ENCODE peak calls at places on chromosomes 12 and 14, in four cellular contexts. One of them, this sample, is unnamed.

GRCh38 chr12:29731556-29731955 is 52.2 kb downstream of the TMTC1 start:
- DNase-seq in WTC11: no peak
- DNase-seq in activated T-cell treated with anti-CD3 and anti-CD28 coated beads for 1 hour: no peak
- DNase-seq in GM04503: no peak
- DNase-seq in this sample: no peak

GRCh38 chr12:26767116-26767515 is 65.9 kb downstream of the ITPR2 start:
- DNase-seq in WTC11: no peak
- DNase-seq in activated T-cell treated with anti-CD3 and anti-CD28 coated beads for 1 hour: no peak
- DNase-seq in GM04503: no peak
- DNase-seq in this sample: no peak

GRCh38 chr12:104044158-104044557 is 5.8 kb downstream of the GLT8D2 start:
- DNase-seq in WTC11: no peak
- DNase-seq in activated T-cell treated with anti-CD3 and anti-CD28 coated beads for 1 hour: no peak
- DNase-seq in GM04503: no peak
- DNase-seq in this sample: no peak

GRCh38 chr14:101808020-101808641 is 46.6 kb downstream of the PPP2R5C start:
- DNase-seq in WTC11: peak
- DNase-seq in activated T-cell treated with anti-CD3 and anti-CD28 coated beads for 1 hour: no peak
- DNase-seq in GM04503: no peak
- DNase-seq in this sample: no peak

GRCh38 chr12:16939871-16940306 is 333.9 kb upstream of the LMO3 start:
- DNase-seq in WTC11: peak
- DNase-seq in activated T-cell treated with anti-CD3 and anti-CD28 coated beads for 1 hour: no peak
- DNase-seq in GM04503: no peak
- DNase-seq in this sample: no peak

GRCh38 chr12:102063066-102063465 is 1.3 kb upstream of the WASHC3 start:
- DNase-seq in WTC11: no peak
- DNase-seq in activated T-cell treated with anti-CD3 and anti-CD28 coated beads for 1 hour: no peak
- DNase-seq in GM04503: no peak
- DNase-seq in this sample: no peak

GRCh38 chr14:89973234-89973823 is 17.6 kb downstream of the TDP1 start:
- DNase-seq in WTC11: peak
- DNase-seq in activated T-cell treated with anti-CD3 and anti-CD28 coated beads for 1 hour: peak
- DNase-seq in GM04503: no peak
- DNase-seq in this sample: no peak

GRCh38 chr14:34372766-34373165 is 89.3 kb downstream of the SPTSSA start:
- DNase-seq in WTC11: no peak
- DNase-seq in activated T-cell treated with anti-CD3 and anti-CD28 coated beads for 1 hour: no peak
- DNase-seq in GM04503: no peak
- DNase-seq in this sample: no peak

GRCh38 chr12:106035421-106035820 is 103.3 kb downstream of the NUAK1 start:
- DNase-seq in WTC11: no peak
- DNase-seq in activated T-cell treated with anti-CD3 and anti-CD28 coated beads for 1 hour: no peak
- DNase-seq in GM04503: no peak
- DNase-seq in this sample: no peak

GRCh38 chr12:49973361-49973830 is 649 bp downstream of the AQP6 start:
- DNase-seq in WTC11: no peak
- DNase-seq in activated T-cell treated with anti-CD3 and anti-CD28 coated beads for 1 hour: no peak
- DNase-seq in GM04503: no peak
- DNase-seq in this sample: no peak

GRCh38 chr12:121933522-121934317 is 15.3 kb downstream of the CFAP251 start:
- DNase-seq in WTC11: peak
- DNase-seq in activated T-cell treated with anti-CD3 and anti-CD28 coated beads for 1 hour: no peak
- DNase-seq in GM04503: no peak
- DNase-seq in this sample: no peak

GRCh38 chr12:107894589-107894988 is 120.1 kb downstream of the ASCL4 start:
- DNase-seq in WTC11: no peak
- DNase-seq in activated T-cell treated with anti-CD3 and anti-CD28 coated beads for 1 hour: no peak
- DNase-seq in GM04503: no peak
- DNase-seq in this sample: no peak

GRCh38 chr12:124379938-124380754 is 85.3 kb downstream of the RFLNA start:
- DNase-seq in WTC11: no peak
- DNase-seq in activated T-cell treated with anti-CD3 and anti-CD28 coated beads for 1 hour: no peak
- DNase-seq in GM04503: no peak
- DNase-seq in this sample: no peak

GRCh38 chr14:100334904-100335303 is 11.8 kb downstream of the SLC25A47 start:
- DNase-seq in WTC11: no peak
- DNase-seq in activated T-cell treated with anti-CD3 and anti-CD28 coated beads for 1 hour: no peak
- DNase-seq in GM04503: no peak
- DNase-seq in this sample: no peak

GRCh38 chr14:96016761-96017160 is 22.4 kb upstream of the C14orf132 start:
- DNase-seq in WTC11: no peak
- DNase-seq in activated T-cell treated with anti-CD3 and anti-CD28 coated beads for 1 hour: no peak
- DNase-seq in GM04503: no peak
- DNase-seq in this sample: no peak

GRCh38 chr12:49301759-49302158 is 6.8 kb downstream of the PRPH start:
- DNase-seq in WTC11: no peak
- DNase-seq in activated T-cell treated with anti-CD3 and anti-CD28 coated beads for 1 hour: no peak
- DNase-seq in GM04503: no peak
- DNase-seq in this sample: peak

GRCh38 chr12:130958557-130959140 is 4.9 kb downstream of the ADGRD1 start:
- DNase-seq in WTC11: no peak
- DNase-seq in activated T-cell treated with anti-CD3 and anti-CD28 coated beads for 1 hour: no peak
- DNase-seq in GM04503: no peak
- DNase-seq in this sample: no peak

GRCh38 chr14:60805881-60806569 is 71.5 kb downstream of the MNAT1 start:
- DNase-seq in WTC11: no peak
- DNase-seq in activated T-cell treated with anti-CD3 and anti-CD28 coated beads for 1 hour: no peak
- DNase-seq in GM04503: peak
- DNase-seq in this sample: no peak

GRCh38 chr14:30034049-30034635 is 106.5 kb upstream of the PRKD1 start:
- DNase-seq in WTC11: no peak
- DNase-seq in activated T-cell treated with anti-CD3 and anti-CD28 coated beads for 1 hour: no peak
- DNase-seq in GM04503: peak
- DNase-seq in this sample: no peak

GRCh38 chr14:30270200-30271161 is 288.5 kb upstream of the G2E3 start:
- DNase-seq in WTC11: peak
- DNase-seq in activated T-cell treated with anti-CD3 and anti-CD28 coated beads for 1 hour: peak
- DNase-seq in GM04503: peak
- DNase-seq in this sample: peak

GRCh38 chr14:66254066-66254465 is 232.1 kb upstream of the CCDC196 start:
- DNase-seq in WTC11: no peak
- DNase-seq in activated T-cell treated with anti-CD3 and anti-CD28 coated beads for 1 hour: no peak
- DNase-seq in GM04503: no peak
- DNase-seq in this sample: no peak

GRCh38 chr12:18120899-18121298 is 30.9 kb upstream of the RERGL start:
- DNase-seq in WTC11: no peak
- DNase-seq in activated T-cell treated with anti-CD3 and anti-CD28 coated beads for 1 hour: no peak
- DNase-seq in GM04503: no peak
- DNase-seq in this sample: no peak

GRCh38 chr14:54627718-54628345 is 60.9 kb downstream of the SAMD4A start:
- DNase-seq in WTC11: no peak
- DNase-seq in activated T-cell treated with anti-CD3 and anti-CD28 coated beads for 1 hour: no peak
- DNase-seq in GM04503: no peak
- DNase-seq in this sample: peak

GRCh38 chr12:3727877-3728632 is 24.9 kb downstream of the CRACR2A start:
- DNase-seq in WTC11: no peak
- DNase-seq in activated T-cell treated with anti-CD3 and anti-CD28 coated beads for 1 hour: no peak
- DNase-seq in GM04503: no peak
- DNase-seq in this sample: peak

GRCh38 chr12:14756331-14757143 is 46.7 kb downstream of the WBP11 start:
- DNase-seq in WTC11: peak
- DNase-seq in activated T-cell treated with anti-CD3 and anti-CD28 coated beads for 1 hour: no peak
- DNase-seq in GM04503: no peak
- DNase-seq in this sample: no peak

GRCh38 chr12:52847335-52848102 is 1.3 kb downstream of the KRT78 start:
- DNase-seq in WTC11: no peak
- DNase-seq in activated T-cell treated with anti-CD3 and anti-CD28 coated beads for 1 hour: no peak
- DNase-seq in GM04503: no peak
- DNase-seq in this sample: no peak

GRCh38 chr12:661720-662486 is 1.3 kb downstream of the NINJ2 start:
- DNase-seq in WTC11: no peak
- DNase-seq in activated T-cell treated with anti-CD3 and anti-CD28 coated beads for 1 hour: no peak
- DNase-seq in GM04503: no peak
- DNase-seq in this sample: no peak

GRCh38 chr12:130796985-130797686 is 41.9 kb downstream of the STX2 start:
- DNase-seq in WTC11: no peak
- DNase-seq in activated T-cell treated with anti-CD3 and anti-CD28 coated beads for 1 hour: no peak
- DNase-seq in GM04503: no peak
- DNase-seq in this sample: peak

GRCh38 chr14:25955772-25956171 is 642.1 kb downstream of the NOVA1 start:
- DNase-seq in WTC11: no peak
- DNase-seq in activated T-cell treated with anti-CD3 and anti-CD28 coated beads for 1 hour: no peak
- DNase-seq in GM04503: no peak
- DNase-seq in this sample: no peak

GRCh38 chr12:13404631-13405473 is 208.3 kb downstream of the EMP1 start:
- DNase-seq in WTC11: no peak
- DNase-seq in activated T-cell treated with anti-CD3 and anti-CD28 coated beads for 1 hour: no peak
- DNase-seq in GM04503: no peak
- DNase-seq in this sample: no peak

GRCh38 chr12:102757154-102757873 is 159.7 kb downstream of the PAH start:
- DNase-seq in WTC11: no peak
- DNase-seq in activated T-cell treated with anti-CD3 and anti-CD28 coated beads for 1 hour: no peak
- DNase-seq in GM04503: no peak
- DNase-seq in this sample: no peak

GRCh38 chr14:72615511-72616121 is 278.3 kb downstream of the DPF3 start:
- DNase-seq in WTC11: no peak
- DNase-seq in activated T-cell treated with anti-CD3 and anti-CD28 coated beads for 1 hour: no peak
- DNase-seq in GM04503: no peak
- DNase-seq in this sample: peak